ENCODE peak calls at places on chromosome 13, in seven cellular contexts. W is tibial artery, L is heart right ventricle, U is right atrium auricular region, C is ascending aorta, H is astrocyte, P is hepatocyte. T is an unnamed sample.

GRCh38 chr13:33153421-33154381 is 131.9 kb downstream of the STARD13 start:
- DNase-seq in W (no peak), C (no peak), H (peak), P (no peak), U (peak), L (peak), T (no peak)

GRCh38 chr13:98416408-98416807 is 160.5 kb downstream of the STK24 start:
- DNase-seq in W (no peak), U (no peak), L (no peak), P (peak), H (no peak), C (no peak), T (peak)

GRCh38 chr13:49791753-49792549 is 531 bp downstream of the KPNA3 start:
- DNase-seq in W (peak), P (peak), C (peak), U (no peak), H (peak), L (peak), T (peak)

GRCh38 chr13:112067871-112068305 is 939 bp downstream of the SOX1 start:
- DNase-seq in W (no peak), C (no peak), P (no peak), U (no peak), L (no peak), H (no peak), T (no peak)

GRCh38 chr13:113648218-113648615 is 9.8 kb downstream of the ATP4B start:
- DNase-seq in H (no peak), L (no peak), W (peak), U (no peak), P (no peak), C (no peak), T (no peak)

GRCh38 chr13:83168575-83168974 is 713.7 kb downstream of the SLITRK1 start:
- DNase-seq in C (no peak), P (no peak), L (no peak), H (peak), W (no peak), U (no peak), T (no peak)

GRCh38 chr13:41018583-41018909 is 570 bp downstream of the ELF1 start:
- DNase-seq in L (no peak), H (no peak), W (no peak), P (no peak), U (no peak), C (no peak), T (no peak)

GRCh38 chr13:108621421-108621820 is 8.0 kb upstream of the MYO16 start:
- DNase-seq in C (no peak), H (no peak), U (no peak), L (no peak), P (no peak), W (no peak), T (no peak)

GRCh38 chr13:40189885-40190655 is 476.4 kb downstream of the FOXO1 start:
- DNase-seq in H (no peak), C (no peak), W (no peak), P (peak), U (no peak), L (no peak), T (no peak)

GRCh38 chr13:28412981-28413380 is 81.9 kb downstream of the FLT1 start:
- DNase-seq in W (no peak), H (no peak), L (peak), C (no peak), U (no peak), P (no peak), T (no peak)

GRCh38 chr13:22278336-22278929 is 607.6 kb downstream of the FGF9 start:
- DNase-seq in W (peak), P (peak), U (no peak), L (peak), H (no peak), C (peak), T (peak)

GRCh38 chr13:106033634-106034033 is 501.8 kb downstream of the EFNB2 start:
- DNase-seq in U (no peak), P (peak), W (no peak), L (no peak), C (no peak), H (peak), T (no peak)

GRCh38 chr13:50685491-50685890 is 158.0 kb downstream of the DLEU7 start:
- DNase-seq in U (peak), H (peak), P (no peak), W (peak), L (peak), C (peak), T (no peak)

GRCh38 chr13:72217142-72217541 is 350.1 kb upstream of the DACH1 start:
- DNase-seq in C (no peak), H (no peak), W (no peak), U (no peak), P (no peak), L (no peak), T (no peak)

GRCh38 chr13:113420833-113421600 is 32.3 kb downstream of the ADPRHL1 start:
- DNase-seq in C (no peak), U (no peak), W (no peak), L (no peak), P (no peak), H (no peak), T (no peak)

GRCh38 chr13:27827646-27828045 is 35.4 kb downstream of the GSX1 start:
- DNase-seq in H (no peak), U (peak), W (no peak), C (no peak), L (no peak), P (no peak), T (no peak)

GRCh38 chr13:97627566-97627965 is 193.6 kb downstream of the RAP2A start:
- DNase-seq in L (peak), U (peak), W (peak), H (peak), P (peak), C (peak), T (no peak)

GRCh38 chr13:92967923-92968322 is 258.7 kb upstream of the GPC6 start:
- DNase-seq in H (no peak), P (no peak), L (no peak), W (no peak), U (no peak), C (no peak), T (no peak)
- TF ChIP-seq CTCF in H (no peak), P (peak), L (no peak), W (no peak), U (no peak), C (no peak), T (no peak)

DNA sequence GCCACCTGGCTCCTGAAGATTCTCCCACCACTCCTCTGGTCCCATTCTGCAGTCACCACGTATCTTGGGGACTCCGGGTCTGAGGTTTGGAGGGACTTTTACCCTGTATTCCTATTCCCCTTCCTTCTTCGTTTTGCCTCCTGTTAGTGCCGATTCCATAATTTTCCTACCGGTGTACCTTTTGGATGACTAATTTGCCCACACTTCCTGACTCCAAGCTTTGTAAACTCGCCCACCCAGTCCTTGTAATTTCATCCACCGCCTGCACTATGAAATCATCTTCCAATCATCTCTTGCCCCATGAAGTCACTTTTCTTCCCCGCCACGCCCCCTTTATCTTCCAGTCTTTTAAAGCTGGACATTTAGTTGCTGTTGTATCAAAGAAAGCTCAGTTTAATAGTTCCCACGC is 572 bp downstream of the UCHL3 start:
- DNase-seq in L (no peak), C (peak), U (no peak), W (no peak), P (peak), H (peak), T (peak)
- H3K27ac ChIP-seq in L (peak), C (peak), U (peak), W (peak), P (peak), H (peak), T (peak)

DNA sequence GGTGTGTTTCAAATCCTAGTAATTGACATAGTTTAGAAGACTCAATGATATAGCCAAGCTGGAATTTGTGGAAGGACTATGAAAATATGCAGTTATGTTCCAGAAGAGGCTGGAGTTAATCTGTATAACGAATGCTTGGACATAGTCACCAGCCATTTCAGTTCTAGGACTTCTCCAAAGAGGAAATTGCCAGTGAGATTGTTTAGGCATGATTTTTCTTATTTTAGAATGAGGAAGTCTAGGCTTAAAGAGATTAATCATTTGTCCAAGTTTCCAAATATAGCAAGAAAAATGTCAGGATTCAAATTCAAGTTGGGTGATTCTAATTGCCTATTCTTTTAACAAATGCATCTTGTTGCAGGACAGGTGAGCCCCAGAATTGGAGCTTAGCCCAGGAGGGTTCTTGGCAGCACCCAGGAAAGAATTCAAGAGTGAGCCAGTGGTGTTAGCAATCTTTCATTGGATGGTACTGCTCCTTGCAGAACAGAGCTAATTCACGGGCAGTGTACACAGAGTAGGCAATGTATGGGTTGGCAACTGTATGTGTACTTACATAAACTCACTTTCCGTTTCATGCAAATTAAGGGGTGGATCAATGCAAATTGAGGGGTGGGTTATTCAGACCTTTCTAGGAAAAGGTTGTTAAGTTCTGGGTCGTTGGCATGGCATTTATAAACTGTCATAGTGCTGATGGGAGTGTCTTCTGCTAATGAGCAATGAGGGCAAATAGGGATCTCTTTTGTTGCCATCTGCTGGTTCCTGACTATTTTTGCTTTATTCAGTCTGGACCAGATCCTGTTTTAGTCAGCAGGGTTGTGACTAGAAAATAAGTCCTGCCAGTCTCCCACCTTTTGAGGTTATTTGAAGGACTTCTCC is 763.2 kb upstream of the SLITRK1 start:
- DNase-seq in H (peak), C (no peak), L (no peak), W (no peak), U (no peak), P (no peak), T (no peak)
- TF ChIP-seq CTCF in H (no peak), C (no peak), L (no peak), W (no peak), U (no peak), P (no peak), T (no peak)

GRCh38 chr13:26019881-26020535 is 31.8 kb downstream of the SHISA2 start:
- DNase-seq in W (no peak), P (no peak), C (no peak), L (no peak), U (no peak), H (peak), T (no peak)
- H3K27ac ChIP-seq in W (no peak), P (no peak), C (no peak), L (no peak), U (no peak), H (peak), T (no peak)

GRCh38 chr13:60654405-60654804 is 257.4 kb downstream of the TDRD3 start:
- DNase-seq in C (no peak), U (peak), L (peak), H (no peak), W (peak), P (peak), T (no peak)
- TF ChIP-seq CTCF in C (no peak), U (peak), L (peak), H (peak), W (peak), P (peak), T (no peak)